ENCODE peak calls at places on chromosomes 7 and 10, in eight cellular contexts. One of them, this sample, is unnamed.
A peak's percentile ranks its signal among the peaks of the same experiment; 100 is the strongest.

GRCh38 chr10:132359305-132360040 is 27.5 kb downstream of the LRRC27 start:
- DNase-seq in left kidney: no peak
- DNase-seq in stimulated activated CD8-positive, alpha-beta memory T cell treated with anti-CD3 and anti-CD28 coated beads, Interleukin-7, amount 100 ng/mL, for 24 hours: no peak
- DNase-seq in EH: no peak
- DNase-seq in WERI-Rb-1: peak; percentile 30
- DNase-seq in Right ventricle myocardium superior: peak; percentile 75
- DNase-seq in mammary epithelial cell: no peak
- DNase-seq in foreskin melanocyte: no peak
- DNase-seq in this sample: no peak

GRCh38 chr10:100395626-100396025 is 48.6 kb downstream of the SCD start:
- DNase-seq in left kidney: no peak
- DNase-seq in stimulated activated CD8-positive, alpha-beta memory T cell treated with anti-CD3 and anti-CD28 coated beads, Interleukin-7, amount 100 ng/mL, for 24 hours: no peak
- DNase-seq in EH: no peak
- DNase-seq in WERI-Rb-1: no peak
- DNase-seq in Right ventricle myocardium superior: no peak
- DNase-seq in mammary epithelial cell: no peak
- DNase-seq in foreskin melanocyte: no peak
- DNase-seq in this sample: no peak

GRCh38 chr10:133390597-133391248 is 3.2 kb upstream of the MTG1 start:
- DNase-seq in left kidney: no peak
- DNase-seq in stimulated activated CD8-positive, alpha-beta memory T cell treated with anti-CD3 and anti-CD28 coated beads, Interleukin-7, amount 100 ng/mL, for 24 hours: no peak
- DNase-seq in EH: no peak
- DNase-seq in WERI-Rb-1: no peak
- DNase-seq in Right ventricle myocardium superior: no peak
- DNase-seq in mammary epithelial cell: no peak
- DNase-seq in foreskin melanocyte: no peak
- DNase-seq in this sample: no peak

GRCh38 chr7:154865984-154866685 is 136.8 kb downstream of the PAXIP1 start:
- DNase-seq in left kidney: no peak
- DNase-seq in stimulated activated CD8-positive, alpha-beta memory T cell treated with anti-CD3 and anti-CD28 coated beads, Interleukin-7, amount 100 ng/mL, for 24 hours: no peak
- DNase-seq in EH: no peak
- DNase-seq in WERI-Rb-1: no peak
- DNase-seq in Right ventricle myocardium superior: no peak
- DNase-seq in mammary epithelial cell: no peak
- DNase-seq in foreskin melanocyte: no peak
- DNase-seq in this sample: no peak

GRCh38 chr7:91953618-91954017 is 13.0 kb downstream of the AKAP9 start:
- DNase-seq in left kidney: no peak
- DNase-seq in stimulated activated CD8-positive, alpha-beta memory T cell treated with anti-CD3 and anti-CD28 coated beads, Interleukin-7, amount 100 ng/mL, for 24 hours: no peak
- DNase-seq in EH: peak; percentile 34
- DNase-seq in WERI-Rb-1: no peak
- DNase-seq in Right ventricle myocardium superior: no peak
- DNase-seq in mammary epithelial cell: peak; percentile 3
- DNase-seq in foreskin melanocyte: no peak
- DNase-seq in this sample: no peak

GRCh38 chr10:46520381-46520780 is 36.1 kb downstream of the GPRIN2 start:
- DNase-seq in left kidney: no peak
- DNase-seq in stimulated activated CD8-positive, alpha-beta memory T cell treated with anti-CD3 and anti-CD28 coated beads, Interleukin-7, amount 100 ng/mL, for 24 hours: no peak
- DNase-seq in EH: no peak
- DNase-seq in WERI-Rb-1: peak; percentile 6
- DNase-seq in Right ventricle myocardium superior: no peak
- DNase-seq in mammary epithelial cell: no peak
- DNase-seq in foreskin melanocyte: no peak
- DNase-seq in this sample: no peak

GRCh38 chr7:128938524-128939074 is 872 bp downstream of the IRF5 start:
- DNase-seq in left kidney: peak; percentile 40
- DNase-seq in stimulated activated CD8-positive, alpha-beta memory T cell treated with anti-CD3 and anti-CD28 coated beads, Interleukin-7, amount 100 ng/mL, for 24 hours: no peak
- DNase-seq in EH: no peak
- DNase-seq in WERI-Rb-1: no peak
- DNase-seq in Right ventricle myocardium superior: peak; percentile 59
- DNase-seq in mammary epithelial cell: peak; percentile 30
- DNase-seq in foreskin melanocyte: no peak
- DNase-seq in this sample: no peak

GRCh38 chr10:103507235-103508191 is 14.0 kb downstream of the NEURL1 start:
- DNase-seq in left kidney: peak; percentile 94
- DNase-seq in stimulated activated CD8-positive, alpha-beta memory T cell treated with anti-CD3 and anti-CD28 coated beads, Interleukin-7, amount 100 ng/mL, for 24 hours: no peak
- DNase-seq in EH: no peak
- DNase-seq in WERI-Rb-1: peak; percentile 35
- DNase-seq in Right ventricle myocardium superior: no peak
- DNase-seq in mammary epithelial cell: no peak
- DNase-seq in foreskin melanocyte: no peak
- DNase-seq in this sample: no peak

GRCh38 chr7:76300210-76300731 is 2.2 kb upstream of the HSPB1 start:
- DNase-seq in left kidney: no peak
- DNase-seq in stimulated activated CD8-positive, alpha-beta memory T cell treated with anti-CD3 and anti-CD28 coated beads, Interleukin-7, amount 100 ng/mL, for 24 hours: no peak
- DNase-seq in EH: peak; percentile 81
- DNase-seq in WERI-Rb-1: no peak
- DNase-seq in Right ventricle myocardium superior: no peak
- DNase-seq in mammary epithelial cell: peak; percentile 97
- DNase-seq in foreskin melanocyte: no peak
- DNase-seq in this sample: peak; percentile 90

GRCh38 chr7:120864146-120864920 is 6.4 kb upstream of the TSPAN12 start:
- DNase-seq in left kidney: peak; percentile 48
- DNase-seq in stimulated activated CD8-positive, alpha-beta memory T cell treated with anti-CD3 and anti-CD28 coated beads, Interleukin-7, amount 100 ng/mL, for 24 hours: no peak
- DNase-seq in EH: no peak
- DNase-seq in WERI-Rb-1: no peak
- DNase-seq in Right ventricle myocardium superior: no peak
- DNase-seq in mammary epithelial cell: no peak
- DNase-seq in foreskin melanocyte: no peak
- DNase-seq in this sample: no peak

GRCh38 chr7:98157761-98158160 is 51.1 kb downstream of the LMTK2 start:
- DNase-seq in left kidney: no peak
- DNase-seq in stimulated activated CD8-positive, alpha-beta memory T cell treated with anti-CD3 and anti-CD28 coated beads, Interleukin-7, amount 100 ng/mL, for 24 hours: no peak
- DNase-seq in EH: no peak
- DNase-seq in WERI-Rb-1: no peak
- DNase-seq in Right ventricle myocardium superior: no peak
- DNase-seq in mammary epithelial cell: no peak
- DNase-seq in foreskin melanocyte: no peak
- DNase-seq in this sample: no peak

GRCh38 chr10:120477723-120478270 is 20.8 kb downstream of the PLPP4 start:
- DNase-seq in left kidney: no peak
- DNase-seq in stimulated activated CD8-positive, alpha-beta memory T cell treated with anti-CD3 and anti-CD28 coated beads, Interleukin-7, amount 100 ng/mL, for 24 hours: no peak
- DNase-seq in EH: peak; percentile 65
- DNase-seq in WERI-Rb-1: no peak
- DNase-seq in Right ventricle myocardium superior: no peak
- DNase-seq in mammary epithelial cell: no peak
- DNase-seq in foreskin melanocyte: no peak
- DNase-seq in this sample: no peak

GRCh38 chr7:128405345-128406146 is 4.2 kb downstream of the IMPDH1 start:
- DNase-seq in left kidney: peak; percentile 79
- DNase-seq in stimulated activated CD8-positive, alpha-beta memory T cell treated with anti-CD3 and anti-CD28 coated beads, Interleukin-7, amount 100 ng/mL, for 24 hours: peak; percentile 20
- DNase-seq in EH: peak; percentile 57
- DNase-seq in WERI-Rb-1: peak; percentile 53
- DNase-seq in Right ventricle myocardium superior: peak; percentile 73
- DNase-seq in mammary epithelial cell: peak; percentile 30
- DNase-seq in foreskin melanocyte: no peak
- DNase-seq in this sample: no peak

GRCh38 chr7:43117025-43117424 is 4.6 kb downstream of the HECW1 start:
- DNase-seq in left kidney: no peak
- DNase-seq in stimulated activated CD8-positive, alpha-beta memory T cell treated with anti-CD3 and anti-CD28 coated beads, Interleukin-7, amount 100 ng/mL, for 24 hours: no peak
- DNase-seq in EH: peak; percentile 69
- DNase-seq in WERI-Rb-1: no peak
- DNase-seq in Right ventricle myocardium superior: no peak
- DNase-seq in mammary epithelial cell: no peak
- DNase-seq in foreskin melanocyte: no peak
- DNase-seq in this sample: no peak

GRCh38 chr7:91310829-91311460 is 46.7 kb downstream of the FZD1 start:
- DNase-seq in left kidney: no peak
- DNase-seq in stimulated activated CD8-positive, alpha-beta memory T cell treated with anti-CD3 and anti-CD28 coated beads, Interleukin-7, amount 100 ng/mL, for 24 hours: no peak
- DNase-seq in EH: peak; percentile 36
- DNase-seq in WERI-Rb-1: peak; percentile 71
- DNase-seq in Right ventricle myocardium superior: peak; percentile 41
- DNase-seq in mammary epithelial cell: peak; percentile 34
- DNase-seq in foreskin melanocyte: no peak
- DNase-seq in this sample: no peak

GRCh38 chr7:91692800-91693199 is 187.7 kb downstream of the MTERF1 start:
- DNase-seq in left kidney: peak; percentile 12
- DNase-seq in stimulated activated CD8-positive, alpha-beta memory T cell treated with anti-CD3 and anti-CD28 coated beads, Interleukin-7, amount 100 ng/mL, for 24 hours: no peak
- DNase-seq in EH: no peak
- DNase-seq in WERI-Rb-1: no peak
- DNase-seq in Right ventricle myocardium superior: no peak
- DNase-seq in mammary epithelial cell: no peak
- DNase-seq in foreskin melanocyte: peak; percentile 2
- DNase-seq in this sample: no peak

GRCh38 chr7:44172352-44172751 is 16.9 kb downstream of the GCK start:
- DNase-seq in left kidney: no peak
- DNase-seq in stimulated activated CD8-positive, alpha-beta memory T cell treated with anti-CD3 and anti-CD28 coated beads, Interleukin-7, amount 100 ng/mL, for 24 hours: no peak
- DNase-seq in EH: no peak
- DNase-seq in WERI-Rb-1: no peak
- DNase-seq in Right ventricle myocardium superior: no peak
- DNase-seq in mammary epithelial cell: no peak
- DNase-seq in foreskin melanocyte: no peak
- DNase-seq in this sample: no peak

GRCh38 chr10:49598986-49599385 is 11.1 kb upstream of the SLC18A3 start:
- DNase-seq in left kidney: no peak
- DNase-seq in stimulated activated CD8-positive, alpha-beta memory T cell treated with anti-CD3 and anti-CD28 coated beads, Interleukin-7, amount 100 ng/mL, for 24 hours: no peak
- DNase-seq in EH: peak; percentile 88
- DNase-seq in WERI-Rb-1: no peak
- DNase-seq in Right ventricle myocardium superior: no peak
- DNase-seq in mammary epithelial cell: no peak
- DNase-seq in foreskin melanocyte: no peak
- DNase-seq in this sample: no peak

GRCh38 chr10:120392245-120392644 is 64.8 kb upstream of the PLPP4 start:
- DNase-seq in left kidney: no peak
- DNase-seq in stimulated activated CD8-positive, alpha-beta memory T cell treated with anti-CD3 and anti-CD28 coated beads, Interleukin-7, amount 100 ng/mL, for 24 hours: no peak
- DNase-seq in EH: peak; percentile 39
- DNase-seq in WERI-Rb-1: no peak
- DNase-seq in Right ventricle myocardium superior: no peak
- DNase-seq in mammary epithelial cell: no peak
- DNase-seq in foreskin melanocyte: no peak
- DNase-seq in this sample: no peak

GRCh38 chr7:30162622-30163124 is 27.9 kb downstream of the MTURN start:
- DNase-seq in left kidney: no peak
- DNase-seq in stimulated activated CD8-positive, alpha-beta memory T cell treated with anti-CD3 and anti-CD28 coated beads, Interleukin-7, amount 100 ng/mL, for 24 hours: no peak
- DNase-seq in EH: peak; percentile 78
- DNase-seq in WERI-Rb-1: no peak
- DNase-seq in Right ventricle myocardium superior: no peak
- DNase-seq in mammary epithelial cell: peak; percentile 79
- DNase-seq in foreskin melanocyte: peak; percentile 77
- DNase-seq in this sample: no peak

GRCh38 chr7:75920431-75921161 is 5.6 kb downstream of the POR start:
- DNase-seq in left kidney: no peak
- DNase-seq in stimulated activated CD8-positive, alpha-beta memory T cell treated with anti-CD3 and anti-CD28 coated beads, Interleukin-7, amount 100 ng/mL, for 24 hours: no peak
- DNase-seq in EH: peak; percentile 35
- DNase-seq in WERI-Rb-1: no peak
- DNase-seq in Right ventricle myocardium superior: no peak
- DNase-seq in mammary epithelial cell: no peak
- DNase-seq in foreskin melanocyte: no peak
- DNase-seq in this sample: no peak

GRCh38 chr7:131623154-131623553 is 66.7 kb upstream of the PODXL start:
- DNase-seq in left kidney: no peak
- DNase-seq in stimulated activated CD8-positive, alpha-beta memory T cell treated with anti-CD3 and anti-CD28 coated beads, Interleukin-7, amount 100 ng/mL, for 24 hours: no peak
- DNase-seq in EH: no peak
- DNase-seq in WERI-Rb-1: no peak
- DNase-seq in Right ventricle myocardium superior: peak; percentile 69
- DNase-seq in mammary epithelial cell: no peak
- DNase-seq in foreskin melanocyte: no peak
- DNase-seq in this sample: peak; percentile 55

This sample was measured in breast epithelium.